ENCODE peak calls at places on chromosomes 11 and 22, in four cellular contexts. T, O, Q and V are unnamed samples.

GRCh38 chr11:37687130-37687529 is 1089.1 kb upstream of the RAG2 start:
- DNase-seq in T (no peak), O (no peak), Q (no peak), V (no peak)

GRCh38 chr11:97888641-97889040 is 1132.1 kb upstream of the CNTN5 start:
- DNase-seq in T (no peak), O (no peak), Q (no peak), V (no peak)

GRCh38 chr22:30636226-30637077 is 871 bp downstream of the SLC35E4 start:
- DNase-seq in T (peak), O (peak), Q (no peak), V (peak)

GRCh38 chr11:94602430-94603372 is 35.5 kb downstream of the PIWIL4 start:
- DNase-seq in T (peak), O (no peak), Q (peak), V (peak)

GRCh38 chr22:21447694-21448402 is 19.3 kb upstream of the TMEM191C start:
- DNase-seq in T (peak), O (no peak), Q (no peak), V (peak)

GRCh38 chr11:92397356-92397755 is 172.7 kb downstream of the FAT3 start:
- DNase-seq in T (no peak), O (no peak), Q (no peak), V (no peak)

GRCh38 chr11:41379084-41379483 is 80.4 kb downstream of the LRRC4C start:
- DNase-seq in T (no peak), O (peak), Q (no peak), V (no peak)

GRCh38 chr11:2783536-2784082 is 83.8 kb upstream of the KCNQ1OT1 start:
- DNase-seq in T (no peak), O (peak), Q (no peak), V (no peak)

GRCh38 chr22:35578836-35579575 is 38.1 kb downstream of the MB start:
- DNase-seq in T (peak), O (no peak), Q (no peak), V (peak)

GRCh38 chr11:76579047-76579751 is 91.3 kb downstream of the LRRC32 start:
- DNase-seq in T (peak), O (no peak), Q (peak), V (no peak)

GRCh38 chr11:128898580-128899344 is 7.6 kb downstream of the KCNJ5 start:
- DNase-seq in T (no peak), O (no peak), Q (no peak), V (no peak)

GRCh38 chr11:27910186-27910941 is 197.6 kb downstream of the KIF18A start:
- DNase-seq in T (no peak), O (peak), Q (no peak), V (no peak)

GRCh38 chr11:65900125-65900898 is at the start of gene FOSL1:
- DNase-seq in T (peak), O (peak), Q (peak), V (peak)

GRCh38 chr22:43159484-43160178 is 8.3 kb downstream of the TSPO start:
- DNase-seq in T (no peak), O (no peak), Q (no peak), V (peak)

GRCh38 chr11:131658952-131659351 is 288.5 kb downstream of the NTM start:
- DNase-seq in T (no peak), O (peak), Q (no peak), V (no peak)

GRCh38 chr11:111819161-111820058 is 52.0 kb downstream of the ALG9 start:
- DNase-seq in T (peak), O (peak), Q (no peak), V (peak)

GRCh38 chr22:23856721-23857605 is 712 bp upstream of the SLC2A11 start:
- DNase-seq in T (peak), O (peak), Q (no peak), V (no peak)

GRCh38 chr11:8699903-8700302 is 17.3 kb downstream of the RPL27A start:
- DNase-seq in T (no peak), O (peak), Q (no peak), V (no peak)

GRCh38 chr11:12282676-12283075 is 94.7 kb upstream of the PARVA start:
- DNase-seq in T (no peak), O (peak), Q (no peak), V (no peak)

GRCh38 chr11:66292543-66293332 is 1.0 kb downstream of the TMEM151A start:
- DNase-seq in T (no peak), O (no peak), Q (no peak), V (no peak)

GRCh38 chr11:60925685-60926267 is 1.5 kb downstream of the TMEM132A start:
- DNase-seq in T (no peak), O (peak), Q (no peak), V (no peak)

GRCh38 chr11:118984825-118985224 is 13.1 kb upstream of the CENATAC start:
- DNase-seq in T (no peak), O (no peak), Q (no peak), V (no peak)

GRCh38 chr22:40407831-40408717 is 37.7 kb downstream of the SGSM3 start:
- DNase-seq in T (no peak), O (no peak), Q (peak), V (no peak)

GRCh38 chr11:16182553-16182952 is 173.8 kb downstream of the SOX6 start:
- DNase-seq in T (no peak), O (no peak), Q (no peak), V (no peak)

GRCh38 chr11:6755953-6756347 is 15.8 kb downstream of the OR2AG2 start:
- DNase-seq in T (no peak), O (no peak), Q (no peak), V (no peak)

GRCh38 chr22:36658900-36659299 is 44.7 kb downstream of the CACNG2 start:
- DNase-seq in T (no peak), O (peak), Q (no peak), V (no peak)

GRCh38 chr22:30212363-30212995 is 34.1 kb downstream of the LIF start:
- DNase-seq in T (peak), O (peak), Q (peak), V (peak)

GRCh38 chr11:62539238-62539925 is 7.2 kb downstream of the AHNAK start:
- DNase-seq in T (peak), O (peak), Q (peak), V (peak)

GRCh38 chr11:63639195-63639832 is 25.1 kb upstream of the PLAAT3 start:
- DNase-seq in T (no peak), O (no peak), Q (no peak), V (no peak)

GRCh38 chr22:18954333-18954732 is 18.2 kb upstream of the PRODH start:
- DNase-seq in T (peak), O (peak), Q (peak), V (no peak)